ENCODE peak calls at places on chromosomes 3 and 15, in eight cellular contexts. H, K, X, C, P, J, I and N are unnamed samples.

GRCh38 chr15:89140595-89140994 is 52.3 kb downstream of the ABHD2 start:
- DNase-seq in H (no peak), K (no peak), X (no peak), C (no peak), P (no peak), J (no peak), I (no peak), N (no peak)

GRCh38 chr3:179464296-179465092 is 13.2 kb upstream of the GNB4 start:
- DNase-seq in H (no peak), K (no peak), X (no peak), C (no peak), P (no peak), J (no peak), I (no peak), N (no peak)

GRCh38 chr3:143763568-143764162 is 84.6 kb downstream of the SLC9A9 start:
- DNase-seq in H (peak), K (no peak), X (no peak), C (no peak), P (peak), J (no peak), I (peak), N (no peak)

GRCh38 chr15:61951949-61952348 is 108.3 kb downstream of the VPS13C start:
- DNase-seq in H (peak), K (no peak), X (no peak), C (no peak), P (peak), J (no peak), I (peak), N (peak)

GRCh38 chr3:167728176-167728575 is 6.5 kb downstream of the PDCD10 start:
- DNase-seq in H (peak), K (peak), X (no peak), C (no peak), P (peak), J (no peak), I (peak), N (peak)

GRCh38 chr3:53416530-53416929 is 69.2 kb upstream of the DCP1A start:
- DNase-seq in H (no peak), K (no peak), X (no peak), C (no peak), P (no peak), J (no peak), I (no peak), N (no peak)

GRCh38 chr3:23916152-23916885 is 471 bp downstream of the NKIRAS1 start:
- DNase-seq in H (no peak), K (no peak), X (no peak), C (no peak), P (no peak), J (no peak), I (no peak), N (no peak)

GRCh38 chr3:71903141-71903540 is 118.2 kb upstream of the PROK2 start:
- DNase-seq in H (no peak), K (no peak), X (no peak), C (no peak), P (peak), J (no peak), I (no peak), N (no peak)

GRCh38 chr3:32508731-32509130 is 6.1 kb upstream of the CMTM6 start:
- DNase-seq in H (no peak), K (no peak), X (peak), C (no peak), P (peak), J (no peak), I (peak), N (no peak)

GRCh38 chr15:74784426-74784825 is 2.5 kb downstream of the CSK start:
- DNase-seq in H (no peak), K (no peak), X (no peak), C (no peak), P (no peak), J (no peak), I (no peak), N (no peak)

GRCh38 chr15:28094732-28095521 is 4.2 kb downstream of the OCA2 start:
- DNase-seq in H (peak), K (no peak), X (peak), C (peak), P (no peak), J (no peak), I (no peak), N (no peak)

GRCh38 chr3:124584245-124584551 is 146.1 kb upstream of the UMPS start:
- DNase-seq in H (no peak), K (no peak), X (no peak), C (no peak), P (no peak), J (no peak), I (no peak), N (no peak)

GRCh38 chr3:12046406-12046805 is 42.2 kb downstream of the SYN2 start:
- DNase-seq in H (peak), K (no peak), X (no peak), C (no peak), P (peak), J (no peak), I (no peak), N (no peak)

GRCh38 chr15:48855501-48856440 is 22.2 kb upstream of the EID1 start:
- DNase-seq in H (peak), K (no peak), X (peak), C (no peak), P (peak), J (no peak), I (peak), N (peak)

GRCh38 chr3:108441081-108441507 is 69.3 kb downstream of the MYH15 start:
- DNase-seq in H (no peak), K (no peak), X (no peak), C (no peak), P (peak), J (no peak), I (no peak), N (no peak)

GRCh38 chr3:158711886-158712285 is 20.4 kb downstream of the RARRES1 start:
- DNase-seq in H (peak), K (peak), X (no peak), C (no peak), P (peak), J (no peak), I (peak), N (peak)

GRCh38 chr15:77440378-77440999 is 19.8 kb downstream of the HMG20A start:
- DNase-seq in H (peak), K (no peak), X (no peak), C (no peak), P (peak), J (no peak), I (peak), N (peak)

GRCh38 chr3:42012935-42013651 is 51.2 kb upstream of the ULK4 start:
- DNase-seq in H (peak), K (no peak), X (peak), C (peak), P (peak), J (peak), I (peak), N (no peak)

GRCh38 chr3:62295571-62295970 is 77.8 kb downstream of the FEZF2 start:
- DNase-seq in H (no peak), K (no peak), X (no peak), C (no peak), P (no peak), J (no peak), I (no peak), N (no peak)

GRCh38 chr15:68609618-68610017 is 30.8 kb downstream of the CORO2B start:
- DNase-seq in H (no peak), K (no peak), X (peak), C (no peak), P (peak), J (no peak), I (no peak), N (no peak)

GRCh38 chr3:193347507-193348501 is 30.7 kb downstream of the ATP13A5 start:
- DNase-seq in H (no peak), K (no peak), X (no peak), C (no peak), P (no peak), J (no peak), I (no peak), N (no peak)

GRCh38 chr3:108623504-108623903 is 34.0 kb downstream of the DZIP3 start:
- DNase-seq in H (no peak), K (no peak), X (no peak), C (no peak), P (no peak), J (no peak), I (peak), N (no peak)

GRCh38 chr15:75153084-75153483 is 48.6 kb upstream of the C15orf39 start:
- DNase-seq in H (peak), K (no peak), X (no peak), C (peak), P (peak), J (no peak), I (peak), N (peak)

GRCh38 chr3:47159153-47159552 is 4.8 kb downstream of the SETD2 start:
- DNase-seq in H (no peak), K (no peak), X (no peak), C (no peak), P (no peak), J (no peak), I (no peak), N (no peak)

GRCh38 chr15:77012868-77013267 is 17.9 kb downstream of the PSTPIP1 start:
- DNase-seq in H (no peak), K (no peak), X (peak), C (no peak), P (no peak), J (peak), I (no peak), N (no peak)

GRCh38 chr3:64022451-64023186 is 675 bp downstream of the PSMD6 start:
- DNase-seq in H (peak), K (no peak), X (no peak), C (no peak), P (no peak), J (peak), I (no peak), N (no peak)

GRCh38 chr3:47342812-47343211 is 38.0 kb upstream of the PTPN23 start:
- DNase-seq in H (no peak), K (no peak), X (no peak), C (no peak), P (no peak), J (no peak), I (no peak), N (no peak)

GRCh38 chr3:182632077-182632393 is 161.3 kb upstream of the ATP11B start:
- DNase-seq in H (no peak), K (no peak), X (no peak), C (no peak), P (no peak), J (no peak), I (no peak), N (no peak)

GRCh38 chr3:182626484-182627467 is 166.5 kb upstream of the ATP11B start:
- DNase-seq in H (peak), K (no peak), X (no peak), C (no peak), P (no peak), J (no peak), I (no peak), N (no peak)

GRCh38 chr3:182629521-182629920 is 163.8 kb upstream of the ATP11B start:
- DNase-seq in H (no peak), K (no peak), X (no peak), C (no peak), P (no peak), J (no peak), I (no peak), N (no peak)

GRCh38 chr3:182631183-182632076 is 161.9 kb upstream of the ATP11B start:
- DNase-seq in H (no peak), K (no peak), X (no peak), C (no peak), P (no peak), J (no peak), I (no peak), N (no peak)

DNA sequence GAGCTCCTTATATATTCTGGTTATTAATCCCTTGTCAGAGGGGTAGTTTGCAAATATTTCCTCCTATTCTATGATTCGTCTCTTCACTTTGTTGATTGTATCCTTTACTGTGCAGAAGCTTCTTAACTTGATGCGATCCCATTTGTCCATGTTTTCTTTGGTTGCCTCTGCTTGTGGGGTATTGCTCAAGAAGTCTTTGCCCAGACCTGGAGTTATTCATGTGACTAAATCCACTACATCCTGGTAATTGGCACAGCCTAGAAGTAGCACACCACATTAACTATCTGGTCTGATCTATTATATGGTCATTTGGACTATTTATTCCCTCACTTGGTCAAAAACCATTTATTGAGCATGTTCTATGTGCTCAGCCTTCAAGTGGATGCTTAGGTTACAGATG is 164.8 kb upstream of the ATP11B start:
- DNase-seq in H (no peak), K (no peak), X (no peak), C (no peak), P (no peak), J (no peak), I (no peak), N (no peak)
- H3K4me3 ChIP-seq in H (no peak), K (no peak), X (no peak), C (no peak), P (no peak), J (no peak), I (no peak), N (no peak)

GRCh38 chr3:134407247-134407640 is 33.0 kb upstream of the AMOTL2 start:
- DNase-seq in H (no peak), K (no peak), X (no peak), C (no peak), P (peak), J (no peak), I (peak), N (no peak)

GRCh38 chr3:134409041-134409440 is 34.8 kb upstream of the AMOTL2 start:
- DNase-seq in H (no peak), K (no peak), X (no peak), C (no peak), P (no peak), J (no peak), I (no peak), N (no peak)

GRCh38 chr3:134406331-134407246 is 32.3 kb upstream of the AMOTL2 start:
- DNase-seq in H (no peak), K (no peak), X (peak), C (peak), P (peak), J (no peak), I (no peak), N (no peak)

DNA sequence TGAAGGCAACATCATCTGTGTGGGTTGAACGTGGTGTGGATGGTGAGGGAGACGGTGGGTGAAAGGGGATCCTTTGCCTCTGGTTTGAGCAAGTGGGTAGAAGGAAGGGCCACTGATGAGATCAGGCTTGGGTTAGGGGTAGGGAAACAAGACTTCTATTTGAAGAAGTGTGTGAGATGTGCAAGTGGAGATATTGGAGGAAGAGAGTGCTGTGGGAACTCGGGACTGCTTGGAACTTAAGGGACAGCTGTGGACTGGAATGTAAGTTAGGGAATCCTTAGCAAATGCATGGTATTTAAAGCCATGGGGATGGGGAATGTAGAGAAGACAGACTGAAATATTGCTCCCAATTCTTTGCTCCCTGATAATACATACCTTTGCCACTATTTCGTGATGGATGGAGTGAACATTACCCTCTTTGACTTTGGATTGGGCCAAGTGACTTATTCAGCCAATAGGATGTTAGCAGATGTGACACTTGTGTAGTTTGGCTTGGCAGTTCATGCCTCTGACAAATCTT is 30.2 kb upstream of the AMOTL2 start:
- DNase-seq in H (no peak), K (no peak), X (no peak), C (no peak), P (no peak), J (no peak), I (no peak), N (no peak)
- H3K27ac ChIP-seq in H (no peak), K (no peak), X (no peak), C (no peak), P (no peak), J (no peak), I (no peak), N (no peak)

DNA sequence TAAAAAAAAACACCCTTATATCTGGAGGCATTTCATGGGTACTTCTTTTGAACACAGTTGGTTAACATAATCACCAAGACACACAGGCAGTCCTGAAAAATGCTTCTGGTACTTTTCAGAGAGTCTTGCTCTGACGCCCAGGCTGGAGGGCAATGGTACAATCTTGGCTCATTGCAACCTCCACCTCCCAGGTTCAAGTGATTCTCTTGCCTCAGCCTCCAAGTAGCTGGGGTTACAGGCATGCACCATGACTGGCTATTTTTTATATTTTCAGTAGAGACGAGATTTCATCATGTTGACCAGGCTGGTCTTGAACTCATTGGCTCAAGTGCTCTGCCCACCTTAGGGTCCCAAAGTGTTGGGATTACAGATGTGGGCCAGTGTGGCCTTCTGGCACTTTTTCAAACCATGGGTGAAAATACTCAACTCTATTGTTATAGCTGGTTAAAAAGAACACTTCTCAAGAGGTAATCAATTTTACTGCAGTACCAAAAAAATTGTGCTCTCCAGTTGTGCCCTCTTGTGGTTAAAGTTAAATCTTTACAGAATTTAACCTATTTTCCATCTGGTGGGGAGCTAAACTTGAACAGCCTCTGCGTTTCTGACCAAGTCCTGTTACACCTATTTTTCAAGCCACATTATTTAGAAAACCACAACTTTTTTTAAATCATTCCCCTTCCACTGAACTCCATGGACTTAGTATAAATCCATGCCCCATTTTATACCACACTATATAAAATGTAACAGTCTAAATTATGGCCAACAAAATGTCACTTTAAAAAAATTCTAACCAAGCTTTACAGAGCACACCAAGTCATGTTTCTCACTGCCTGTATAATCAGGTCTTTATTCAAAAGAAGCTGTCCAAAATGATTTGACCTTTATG is 1.2 kb upstream of the SNAPC5 start:
- DNase-seq in H (peak), K (no peak), X (no peak), C (no peak), P (peak), J (no peak), I (peak), N (no peak)
- TF ChIP-seq CTCF in H (peak), K (peak), X (no peak), C (no peak), P (peak), J (peak), I (peak), N (peak)

GRCh38 chr3:113695818-113696645 is at the start of gene USF3:
- DNase-seq in H (peak), K (no peak), X (peak), C (peak), P (peak), J (peak), I (peak), N (peak)

GRCh38 chr3:113698213-113698742 is 1.8 kb upstream of the USF3 start:
- DNase-seq in H (no peak), K (no peak), X (no peak), C (no peak), P (no peak), J (no peak), I (no peak), N (no peak)

GRCh38 chr3:113697192-113698090 is 999 bp upstream of the USF3 start:
- DNase-seq in H (peak), K (no peak), X (peak), C (no peak), P (peak), J (peak), I (peak), N (no peak)

GRCh38 chr3:113695426-113695817 is 1.0 kb downstream of the USF3 start:
- DNase-seq in H (peak), K (no peak), X (no peak), C (no peak), P (peak), J (no peak), I (peak), N (no peak)

DNA sequence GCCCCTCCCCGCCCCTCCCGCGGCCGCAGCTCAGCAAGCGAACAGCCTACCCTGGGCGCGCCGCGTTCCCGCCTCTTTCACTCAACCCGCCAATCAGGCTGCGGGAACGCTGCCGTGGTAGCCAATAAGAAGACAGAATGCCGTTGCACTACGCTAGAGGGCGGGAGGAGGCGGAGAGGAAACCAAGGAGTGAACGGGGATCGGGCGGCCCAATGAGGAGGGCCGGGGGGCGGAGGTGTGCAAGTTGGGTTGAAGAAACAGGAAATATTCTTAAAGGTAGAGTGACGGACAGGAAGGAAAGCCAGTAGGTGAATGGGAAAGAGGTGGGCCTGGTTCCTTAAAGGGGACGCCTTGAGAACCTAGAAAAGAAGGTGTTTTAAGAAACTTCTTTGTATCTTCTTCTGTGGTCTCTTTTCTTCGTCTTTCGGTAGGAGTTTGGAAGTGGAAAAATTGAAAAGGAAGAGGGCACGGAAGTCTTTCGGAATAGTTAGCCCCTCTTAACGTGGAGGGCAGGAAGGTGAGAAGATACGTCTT is 283 bp upstream of the USF3 start:
- DNase-seq in H (peak), K (peak), X (peak), C (peak), P (peak), J (peak), I (peak), N (peak)
- H3K4me3 ChIP-seq in H (peak), K (peak), X (peak), C (peak), P (peak), J (peak), I (peak), N (peak)

GRCh38 chr3:38141952-38142273 is 3.5 kb downstream of the MYD88 start:
- DNase-seq in H (peak), K (no peak), X (no peak), C (no peak), P (no peak), J (no peak), I (no peak), N (no peak)
- H3K27ac ChIP-seq in H (peak), K (no peak), X (no peak), C (no peak), P (no peak), J (no peak), I (no peak), N (no peak)

DNA sequence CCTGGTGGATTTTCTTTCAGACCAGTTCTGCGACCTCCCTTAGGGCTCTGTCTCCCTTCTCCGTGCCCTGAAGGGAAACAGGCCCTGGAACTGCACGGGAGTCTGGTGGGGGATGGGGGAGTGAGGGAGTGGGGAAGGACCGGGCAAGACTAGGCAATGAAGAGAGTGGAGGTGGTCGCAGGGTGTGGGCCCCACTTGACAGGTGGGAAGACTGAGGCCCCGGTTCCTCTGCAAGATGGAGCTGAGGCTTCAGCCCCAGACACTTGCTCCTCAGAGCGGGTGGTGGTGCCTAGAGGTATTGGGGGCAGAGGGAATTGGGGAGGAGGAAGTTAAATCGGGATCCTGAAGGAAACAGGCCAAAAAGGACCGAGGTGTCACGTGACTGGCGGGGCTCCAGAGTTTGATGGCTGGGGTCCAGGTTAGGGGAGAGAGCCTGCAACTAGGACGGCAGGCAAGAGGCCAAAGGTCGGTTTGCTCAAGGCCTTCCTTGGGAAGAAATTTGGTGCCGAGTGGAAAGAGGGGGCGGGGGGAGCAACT is 597 bp upstream of the CAMK1 start:
- DNase-seq in H (no peak), K (no peak), X (peak), C (peak), P (peak), J (no peak), I (no peak), N (no peak)
- TF ChIP-seq CTCF in H (no peak), K (no peak), X (no peak), C (no peak), P (no peak), J (no peak), I (no peak), N (no peak)